ENCODE peak calls at places on chromosome 11, in nine cellular contexts. Q is cardiac muscle cell; N is stimulated activated CD8-positive, alpha-beta memory T cell treated with anti-CD3 and anti-CD28 coated beads, Interleukin-7, amount 100 ng/mL, for 1 hour; T is HL-60; P is GM20000; A is AG04449; B is OCI-LY7; W is astrocyte of the hippocampus; X is A172. H is an unnamed sample.

GRCh38 chr11:76785513-76785912 is 2.4 kb downstream of the TSKU start:
- DNase-seq in Q (no peak), N (no peak), T (no peak), P (no peak), A (no peak), B (no peak), W (no peak), X (no peak), H (no peak)

GRCh38 chr11:3853935-3854659 is 1.4 kb upstream of the STIM1 start:
- DNase-seq in Q (no peak), N (no peak), T (no peak), P (no peak), A (no peak), B (peak; percentile 93), W (no peak), X (no peak), H (peak; percentile 34)

GRCh38 chr11:118086913-118087768 is at the start of gene SMIM35:
- DNase-seq in Q (no peak), N (no peak), T (no peak), P (no peak), A (no peak), B (no peak), W (no peak), X (no peak), H (no peak)

GRCh38 chr11:61489833-61490585 is 18.5 kb upstream of the LRRC10B start:
- DNase-seq in Q (peak; percentile 69), N (no peak), T (no peak), P (no peak), A (no peak), B (no peak), W (peak; percentile 77), X (no peak), H (no peak)

GRCh38 chr11:396511-396947 is 2.5 kb downstream of the PKP3 start:
- DNase-seq in Q (no peak), N (no peak), T (no peak), P (peak; percentile 71), A (no peak), B (no peak), W (peak; percentile 60), X (peak; percentile 52), H (no peak)

GRCh38 chr11:102546923-102547471 is 16.4 kb upstream of the MMP7 start:
- DNase-seq in Q (no peak), N (no peak), T (peak; percentile 50), P (peak; percentile 32), A (no peak), B (peak; percentile 18), W (no peak), X (no peak), H (peak; percentile 97)

GRCh38 chr11:16346975-16347374 is 9.4 kb downstream of the SOX6 start:
- DNase-seq in Q (no peak), N (no peak), T (no peak), P (no peak), A (no peak), B (no peak), W (peak; percentile 27), X (no peak), H (no peak)

GRCh38 chr11:45658292-45658991 is 7.0 kb downstream of the CHST1 start:
- DNase-seq in Q (peak; percentile 42), N (no peak), T (no peak), P (no peak), A (no peak), B (no peak), W (peak; percentile 73), X (peak; percentile 89), H (no peak)

GRCh38 chr11:3609416-3610265 is 32.2 kb downstream of the ART5 start:
- DNase-seq in Q (peak; percentile 59), N (no peak), T (no peak), P (peak; percentile 58), A (no peak), B (peak; percentile 51), W (peak; percentile 65), X (peak; percentile 59), H (no peak)